ENCODE peak calls at places on chromosomes 13 and 19, in nine cellular contexts. One of them, this sample, is unnamed.

GRCh38 chr13:48790199-48790598 is 136.5 kb downstream of the CYSLTR2 start:
- DNase-seq in AG10803: no peak
- DNase-seq in fibroblast of lung: no peak
- DNase-seq in psoas muscle: no peak
- DNase-seq in thoracic aorta: no peak
- DNase-seq in GM23338: no peak
- DNase-seq in heart left ventricle: no peak
- DNase-seq in HL-60: no peak
- DNase-seq in heart right ventricle: no peak
- DNase-seq in this sample: no peak

GRCh38 chr13:100657881-100658315 is 16.7 kb downstream of the TMTC4 start:
- DNase-seq in AG10803: no peak
- DNase-seq in fibroblast of lung: no peak
- DNase-seq in psoas muscle: no peak
- DNase-seq in thoracic aorta: no peak
- DNase-seq in GM23338: no peak
- DNase-seq in heart left ventricle: no peak
- DNase-seq in HL-60: no peak
- DNase-seq in heart right ventricle: no peak
- DNase-seq in this sample: no peak

GRCh38 chr13:21081926-21082325 is 20.5 kb upstream of the LATS2 start:
- DNase-seq in AG10803: no peak
- DNase-seq in fibroblast of lung: no peak
- DNase-seq in psoas muscle: no peak
- DNase-seq in thoracic aorta: no peak
- DNase-seq in GM23338: no peak
- DNase-seq in heart left ventricle: no peak
- DNase-seq in HL-60: no peak
- DNase-seq in heart right ventricle: no peak
- DNase-seq in this sample: no peak

GRCh38 chr13:111877906-111878305 is 189.0 kb upstream of the SOX1 start:
- DNase-seq in AG10803: no peak
- DNase-seq in fibroblast of lung: no peak
- DNase-seq in psoas muscle: no peak
- DNase-seq in thoracic aorta: no peak
- DNase-seq in GM23338: no peak
- DNase-seq in heart left ventricle: no peak
- DNase-seq in HL-60: no peak
- DNase-seq in heart right ventricle: no peak
- DNase-seq in this sample: no peak

GRCh38 chr19:31355330-31356289 is 6.4 kb upstream of the TSHZ3 start:
- DNase-seq in AG10803: no peak
- DNase-seq in fibroblast of lung: no peak
- DNase-seq in psoas muscle: no peak
- DNase-seq in thoracic aorta: no peak
- DNase-seq in GM23338: peak
- DNase-seq in heart left ventricle: no peak
- DNase-seq in HL-60: no peak
- DNase-seq in heart right ventricle: no peak
- DNase-seq in this sample: no peak

GRCh38 chr13:101919541-101920306 is 467.2 kb downstream of the ITGBL1 start:
- DNase-seq in AG10803: peak
- DNase-seq in fibroblast of lung: peak
- DNase-seq in psoas muscle: no peak
- DNase-seq in thoracic aorta: no peak
- DNase-seq in GM23338: peak
- DNase-seq in heart left ventricle: peak
- DNase-seq in HL-60: no peak
- DNase-seq in heart right ventricle: peak
- DNase-seq in this sample: peak

GRCh38 chr13:30689752-30690151 is 45.6 kb upstream of the ALOX5AP start:
- DNase-seq in AG10803: no peak
- DNase-seq in fibroblast of lung: no peak
- DNase-seq in psoas muscle: no peak
- DNase-seq in thoracic aorta: no peak
- DNase-seq in GM23338: no peak
- DNase-seq in heart left ventricle: no peak
- DNase-seq in HL-60: no peak
- DNase-seq in heart right ventricle: no peak
- DNase-seq in this sample: no peak

GRCh38 chr19:15448778-15449619 is 757 bp downstream of the WIZ start:
- DNase-seq in AG10803: no peak
- DNase-seq in fibroblast of lung: peak
- DNase-seq in psoas muscle: peak
- DNase-seq in thoracic aorta: no peak
- DNase-seq in GM23338: peak
- DNase-seq in heart left ventricle: no peak
- DNase-seq in HL-60: no peak
- DNase-seq in heart right ventricle: peak
- DNase-seq in this sample: no peak

GRCh38 chr13:104810242-104810641 is 1725.2 kb downstream of the EFNB2 start:
- DNase-seq in AG10803: no peak
- DNase-seq in fibroblast of lung: no peak
- DNase-seq in psoas muscle: no peak
- DNase-seq in thoracic aorta: no peak
- DNase-seq in GM23338: no peak
- DNase-seq in heart left ventricle: no peak
- DNase-seq in HL-60: no peak
- DNase-seq in heart right ventricle: no peak
- DNase-seq in this sample: no peak

GRCh38 chr13:32984857-32985626 is 31.2 kb upstream of the KL start:
- DNase-seq in AG10803: no peak
- DNase-seq in fibroblast of lung: no peak
- DNase-seq in psoas muscle: no peak
- DNase-seq in thoracic aorta: no peak
- DNase-seq in GM23338: no peak
- DNase-seq in heart left ventricle: no peak
- DNase-seq in HL-60: no peak
- DNase-seq in heart right ventricle: no peak
- DNase-seq in this sample: no peak

GRCh38 chr13:74204606-74205312 is 70.6 kb upstream of the KLF12 start:
- DNase-seq in AG10803: peak
- DNase-seq in fibroblast of lung: no peak
- DNase-seq in psoas muscle: no peak
- DNase-seq in thoracic aorta: no peak
- DNase-seq in GM23338: no peak
- DNase-seq in heart left ventricle: no peak
- DNase-seq in HL-60: no peak
- DNase-seq in heart right ventricle: no peak
- DNase-seq in this sample: no peak

GRCh38 chr13:85828094-85828684 is 29.0 kb upstream of the SLITRK6 start:
- DNase-seq in AG10803: peak
- DNase-seq in fibroblast of lung: peak
- DNase-seq in psoas muscle: no peak
- DNase-seq in thoracic aorta: no peak
- DNase-seq in GM23338: peak
- DNase-seq in heart left ventricle: no peak
- DNase-seq in HL-60: no peak
- DNase-seq in heart right ventricle: no peak
- DNase-seq in this sample: peak

GRCh38 chr19:19627716-19628498 is at the start of gene LPAR2:
- DNase-seq in AG10803: no peak
- DNase-seq in fibroblast of lung: no peak
- DNase-seq in psoas muscle: peak
- DNase-seq in thoracic aorta: no peak
- DNase-seq in GM23338: peak
- DNase-seq in heart left ventricle: no peak
- DNase-seq in HL-60: no peak
- DNase-seq in heart right ventricle: no peak
- DNase-seq in this sample: no peak

GRCh38 chr19:19630426-19630825 is 2.4 kb upstream of the LPAR2 start:
- DNase-seq in AG10803: no peak
- DNase-seq in fibroblast of lung: no peak
- DNase-seq in psoas muscle: no peak
- DNase-seq in thoracic aorta: no peak
- DNase-seq in GM23338: no peak
- DNase-seq in heart left ventricle: no peak
- DNase-seq in HL-60: no peak
- DNase-seq in heart right ventricle: no peak
- DNase-seq in this sample: no peak

GRCh38 chr19:19630062-19630414 is 2.0 kb upstream of the LPAR2 start:
- DNase-seq in AG10803: no peak
- DNase-seq in fibroblast of lung: no peak
- DNase-seq in psoas muscle: no peak
- DNase-seq in thoracic aorta: no peak
- DNase-seq in GM23338: no peak
- DNase-seq in heart left ventricle: no peak
- DNase-seq in HL-60: no peak
- DNase-seq in heart right ventricle: no peak
- DNase-seq in this sample: no peak

GRCh38 chr19:19627442-19627715 is 641 bp downstream of the LPAR2 start:
- DNase-seq in AG10803: no peak
- DNase-seq in fibroblast of lung: no peak
- DNase-seq in psoas muscle: peak
- DNase-seq in thoracic aorta: no peak
- DNase-seq in GM23338: no peak
- DNase-seq in heart left ventricle: no peak
- DNase-seq in HL-60: no peak
- DNase-seq in heart right ventricle: no peak
- DNase-seq in this sample: no peak

GRCh38 chr19:19628499-19629134 is 597 bp upstream of the LPAR2 start:
- DNase-seq in AG10803: peak
- DNase-seq in fibroblast of lung: peak
- DNase-seq in psoas muscle: no peak
- DNase-seq in thoracic aorta: no peak
- DNase-seq in GM23338: peak
- DNase-seq in heart left ventricle: no peak
- DNase-seq in HL-60: peak
- DNase-seq in heart right ventricle: no peak
- DNase-seq in this sample: peak
- H3K4me3 ChIP-seq in AG10803: peak
- H3K4me3 ChIP-seq in fibroblast of lung: no peak
- H3K4me3 ChIP-seq in psoas muscle: peak
- H3K4me3 ChIP-seq in thoracic aorta: peak
- H3K4me3 ChIP-seq in GM23338: peak
- H3K4me3 ChIP-seq in heart left ventricle: peak
- H3K4me3 ChIP-seq in HL-60: peak
- H3K4me3 ChIP-seq in heart right ventricle: peak
- H3K4me3 ChIP-seq in this sample: peak

GRCh38 chr13:34076943-34077703 is 259.2 kb downstream of the RFC3 start:
- DNase-seq in AG10803: peak
- DNase-seq in fibroblast of lung: peak
- DNase-seq in psoas muscle: no peak
- DNase-seq in thoracic aorta: no peak
- DNase-seq in GM23338: peak
- DNase-seq in heart left ventricle: no peak
- DNase-seq in HL-60: no peak
- DNase-seq in heart right ventricle: no peak
- DNase-seq in this sample: peak
- TF ChIP-seq CTCF in AG10803: peak
- TF ChIP-seq CTCF in fibroblast of lung: peak
- TF ChIP-seq CTCF in psoas muscle: peak
- TF ChIP-seq CTCF in thoracic aorta: peak
- TF ChIP-seq CTCF in GM23338: peak
- TF ChIP-seq CTCF in heart left ventricle: peak
- TF ChIP-seq CTCF in HL-60: no peak
- TF ChIP-seq CTCF in heart right ventricle: peak
- TF ChIP-seq CTCF in this sample: peak

GRCh38 chr13:114142137-114142550 is 9.7 kb upstream of the RASA3 start:
- DNase-seq in AG10803: no peak
- DNase-seq in fibroblast of lung: no peak
- DNase-seq in psoas muscle: no peak
- DNase-seq in thoracic aorta: no peak
- DNase-seq in GM23338: no peak
- DNase-seq in heart left ventricle: no peak
- DNase-seq in HL-60: no peak
- DNase-seq in heart right ventricle: no peak
- DNase-seq in this sample: no peak

GRCh38 chr13:114142640-114143490 is 10.4 kb upstream of the RASA3 start:
- DNase-seq in AG10803: no peak
- DNase-seq in fibroblast of lung: peak
- DNase-seq in psoas muscle: peak
- DNase-seq in thoracic aorta: no peak
- DNase-seq in GM23338: no peak
- DNase-seq in heart left ventricle: peak
- DNase-seq in HL-60: no peak
- DNase-seq in heart right ventricle: no peak
- DNase-seq in this sample: no peak

GRCh38 chr13:114140909-114141255 is 8.5 kb upstream of the RASA3 start:
- DNase-seq in AG10803: no peak
- DNase-seq in fibroblast of lung: no peak
- DNase-seq in psoas muscle: no peak
- DNase-seq in thoracic aorta: no peak
- DNase-seq in GM23338: no peak
- DNase-seq in heart left ventricle: peak
- DNase-seq in HL-60: no peak
- DNase-seq in heart right ventricle: no peak
- DNase-seq in this sample: no peak

GRCh38 chr13:114140131-114140908 is 7.9 kb upstream of the RASA3 start:
- DNase-seq in AG10803: no peak
- DNase-seq in fibroblast of lung: no peak
- DNase-seq in psoas muscle: no peak
- DNase-seq in thoracic aorta: no peak
- DNase-seq in GM23338: no peak
- DNase-seq in heart left ventricle: peak
- DNase-seq in HL-60: no peak
- DNase-seq in heart right ventricle: no peak
- DNase-seq in this sample: no peak

DNA sequence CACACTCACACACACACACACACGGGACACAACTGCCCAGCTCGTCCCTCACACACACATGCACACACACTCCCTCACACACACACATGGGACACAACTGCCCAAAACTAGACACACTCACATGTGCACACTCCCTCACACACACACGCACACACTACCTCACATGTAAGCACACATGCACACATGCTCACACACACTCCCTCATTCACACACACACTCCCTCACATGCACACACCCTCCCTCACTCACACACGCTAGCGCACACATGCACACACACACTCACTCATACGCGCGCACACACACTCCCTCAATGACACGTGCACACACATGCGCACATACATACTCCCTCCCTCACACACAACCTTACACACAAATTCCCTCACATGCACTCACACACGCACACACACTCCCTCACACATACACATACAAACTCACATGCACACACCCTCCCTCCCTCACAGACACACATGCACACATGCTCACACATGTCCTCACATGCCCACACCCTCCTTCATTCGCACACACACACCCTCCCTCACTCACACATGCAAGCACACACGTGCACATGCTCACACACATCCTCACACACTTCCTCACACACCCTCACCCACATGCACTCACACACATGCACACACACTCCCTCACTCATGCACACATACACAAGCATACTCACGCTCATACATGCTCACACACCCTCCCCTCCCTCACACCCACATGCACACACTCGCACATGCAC is 9.0 kb upstream of the RASA3 start:
- DNase-seq in AG10803: no peak
- DNase-seq in fibroblast of lung: no peak
- DNase-seq in psoas muscle: no peak
- DNase-seq in thoracic aorta: no peak
- DNase-seq in GM23338: no peak
- DNase-seq in heart left ventricle: no peak
- DNase-seq in HL-60: no peak
- DNase-seq in heart right ventricle: no peak
- DNase-seq in this sample: no peak
- H3K4me3 ChIP-seq in AG10803: no peak
- H3K4me3 ChIP-seq in fibroblast of lung: no peak
- H3K4me3 ChIP-seq in psoas muscle: no peak
- H3K4me3 ChIP-seq in thoracic aorta: no peak
- H3K4me3 ChIP-seq in GM23338: no peak
- H3K4me3 ChIP-seq in heart left ventricle: no peak
- H3K4me3 ChIP-seq in HL-60: no peak
- H3K4me3 ChIP-seq in heart right ventricle: no peak
- H3K4me3 ChIP-seq in this sample: no peak

GRCh38 chr13:92175330-92175729 is 776.9 kb downstream of the GPC5 start:
- DNase-seq in AG10803: peak
- DNase-seq in fibroblast of lung: peak
- DNase-seq in psoas muscle: no peak
- DNase-seq in thoracic aorta: no peak
- DNase-seq in GM23338: peak
- DNase-seq in heart left ventricle: no peak
- DNase-seq in HL-60: no peak
- DNase-seq in heart right ventricle: no peak
- DNase-seq in this sample: peak
- TF ChIP-seq CTCF in AG10803: peak
- TF ChIP-seq CTCF in fibroblast of lung: peak
- TF ChIP-seq CTCF in psoas muscle: no peak
- TF ChIP-seq CTCF in thoracic aorta: peak
- TF ChIP-seq CTCF in GM23338: peak
- TF ChIP-seq CTCF in heart left ventricle: peak
- TF ChIP-seq CTCF in HL-60: no peak
- TF ChIP-seq CTCF in heart right ventricle: peak
- TF ChIP-seq CTCF in this sample: peak